ENCODE peak calls at places on chromosome 11, in seven cellular contexts. U is OCI-LY7, A is stomach, L is fibroblast of lung, S is heart right ventricle, Y is A549, T is Caco-2. O is an unnamed sample. For H3K4me1, the result is how much of the 10 kb centered on the place peaks cover.

GRCh38 chr11:130804306-130805077 is 111.8 kb downstream of the SNX19 start:
- DNase-seq in Y (no peak), T (no peak), L (no peak), U (no peak), S (no peak), A (no peak), O (no peak)

GRCh38 chr11:81237139-81237538 is 1496.5 kb downstream of the FAM181B start:
- DNase-seq in Y (peak), U (peak), L (peak), A (no peak), S (no peak), T (peak), O (no peak)

GRCh38 chr11:117071344-117071787 is 26.9 kb downstream of the SIK3 start:
- DNase-seq in L (peak), U (no peak), T (no peak), A (peak), S (no peak), Y (peak), O (no peak)

GRCh38 chr11:61495801-61496601 is 12.5 kb upstream of the LRRC10B start:
- DNase-seq in U (no peak), A (peak), L (no peak), Y (no peak), S (no peak), T (no peak), O (no peak)

GRCh38 chr11:32830413-32830738 is 649 bp downstream of the PRRG4 start:
- DNase-seq in A (peak), S (no peak), U (no peak), L (no peak), T (peak), Y (peak), O (no peak)

GRCh38 chr11:12126352-12127019 is 16.1 kb downstream of the MICAL2 start:
- DNase-seq in Y (no peak), T (no peak), S (no peak), A (no peak), U (no peak), L (peak), O (no peak)

GRCh38 chr11:72244317-72245231 is 598 bp upstream of the PHOX2A start:
- DNase-seq in S (no peak), A (no peak), T (peak), U (no peak), Y (no peak), L (no peak), O (no peak)

GRCh38 chr11:70124321-70125061 is 46.4 kb downstream of the ANO1 start:
- DNase-seq in L (no peak), Y (no peak), S (no peak), U (no peak), T (no peak), A (no peak), O (no peak)

GRCh38 chr11:29022676-29023075 is 914.5 kb downstream of the METTL15 start:
- DNase-seq in L (peak), S (no peak), U (no peak), T (no peak), A (no peak), Y (no peak), O (no peak)

GRCh38 chr11:97143463-97143862 is 753.6 kb downstream of the JRKL start:
- DNase-seq in L (no peak), Y (no peak), S (no peak), U (no peak), T (no peak), A (no peak), O (no peak)

GRCh38 chr11:46674463-46675287 is 25.7 kb downstream of the ARHGAP1 start:
- DNase-seq in L (no peak), Y (no peak), U (peak), A (no peak), S (peak), T (peak), O (no peak)

GRCh38 chr11:88552377-88553029 is 215.0 kb upstream of the CTSC start:
- DNase-seq in U (peak), A (peak), Y (peak), T (peak), S (peak), L (peak), O (no peak)

GRCh38 chr11:118168751-118169150 is 7.7 kb downstream of the SCN2B start:
- DNase-seq in S (no peak), U (no peak), T (no peak), L (no peak), Y (no peak), A (no peak), O (no peak)

GRCh38 chr11:20099527-20099926 is 60.7 kb downstream of the DBX1 start:
- DNase-seq in Y (no peak), S (no peak), A (no peak), L (peak), U (no peak), T (no peak), O (no peak)

GRCh38 chr11:134332189-134332631 is 422 bp downstream of the GLB1L2 start:
- DNase-seq in S (no peak), L (no peak), A (no peak), U (no peak), T (no peak), Y (no peak), O (no peak)

GRCh38 chr11:132395434-132395833 is 1025.0 kb downstream of the NTM start:
- DNase-seq in T (no peak), A (no peak), Y (no peak), U (no peak), S (no peak), L (no peak), O (no peak)

GRCh38 chr11:45262900-45263299 is 23.2 kb downstream of the SYT13 start:
- DNase-seq in U (no peak), T (no peak), Y (no peak), A (no peak), L (no peak), S (no peak), O (no peak)

GRCh38 chr11:47946682-47947575 is 33.4 kb upstream of the PTPRJ start:
- DNase-seq in L (peak), Y (peak), U (no peak), T (no peak), A (peak), S (peak), O (no peak)

GRCh38 chr11:43920598-43921419 is 21.6 kb upstream of the C11orf96 start:
- DNase-seq in S (no peak), A (peak), T (peak), U (no peak), Y (peak), L (peak), O (no peak)

GRCh38 chr11:5809905-5810792 is 1.4 kb downstream of the OR52N2 start:
- DNase-seq in L (no peak), Y (no peak), S (no peak), A (no peak), T (no peak), U (no peak), O (no peak)

GRCh38 chr11:131027501-131027900 is 111.2 kb upstream of the SNX19 start:
- DNase-seq in Y (no peak), U (no peak), L (peak), T (no peak), S (no peak), A (no peak), O (no peak)

GRCh38 chr11:68372114-68372513 is 59.7 kb downstream of the LRP5 start:
- DNase-seq in T (no peak), L (no peak), A (no peak), U (no peak), Y (no peak), S (no peak), O (no peak)

GRCh38 chr11:68372625-68373024 is 60.2 kb downstream of the LRP5 start:
- DNase-seq in T (no peak), S (no peak), U (no peak), Y (no peak), L (no peak), A (no peak), O (no peak)

GRCh38 chr11:68369756-68370155 is 57.4 kb downstream of the LRP5 start:
- DNase-seq in T (no peak), L (no peak), S (no peak), Y (no peak), A (no peak), U (no peak), O (no peak)

GRCh38 chr11:68370211-68371111 is 58.1 kb downstream of the LRP5 start:
- DNase-seq in S (peak), U (peak), T (no peak), A (no peak), L (peak), Y (no peak), O (no peak)

DNA sequence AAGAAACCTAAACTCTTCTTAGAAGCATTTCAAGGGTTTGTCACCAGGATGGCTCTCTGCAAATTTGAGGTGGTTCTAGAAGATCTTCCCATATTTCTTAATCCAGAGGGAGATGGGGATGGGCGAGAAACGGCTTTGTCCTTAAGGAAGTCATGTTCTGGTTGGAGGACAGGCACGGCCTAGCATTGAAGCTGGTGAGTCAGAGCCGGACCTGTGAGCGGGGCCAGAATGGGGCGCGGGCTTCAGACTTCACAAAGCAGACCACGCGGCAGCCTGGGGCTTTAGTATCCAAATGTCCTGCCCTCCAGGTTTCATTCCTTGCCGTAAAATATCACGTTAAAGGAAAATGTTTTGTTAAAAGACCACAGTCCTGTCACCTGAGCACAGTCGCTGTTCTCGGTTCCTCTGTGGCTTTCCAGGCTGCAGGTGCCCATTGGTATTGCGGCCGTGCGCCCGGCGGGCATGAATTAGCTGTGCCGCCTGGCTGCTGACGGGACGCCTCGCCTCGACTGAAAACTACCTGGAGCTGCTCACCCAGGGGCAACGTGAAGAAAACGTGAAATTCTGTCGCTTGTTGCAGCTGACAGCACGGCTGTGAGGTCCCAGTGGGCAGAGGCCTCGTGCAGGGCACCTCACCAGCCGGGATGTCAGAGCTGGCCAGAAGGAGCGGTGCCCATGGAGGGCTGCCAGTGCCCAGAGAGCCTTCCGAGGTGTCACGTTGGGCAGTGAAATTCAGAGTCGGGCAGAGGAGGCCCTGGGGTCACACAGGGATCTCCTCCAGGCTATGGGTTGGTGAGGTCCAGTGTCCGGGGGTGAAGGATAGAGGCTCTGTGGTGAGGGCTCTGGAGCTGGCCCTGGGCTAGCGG is 59.0 kb downstream of the LRP5 start:
- DNase-seq in U (peak), S (peak), A (no peak), L (peak), Y (no peak), T (no peak), O (no peak)
- H3K4me1 ChIP-seq in U (under half), S (half or more), A (half or more), L (under half), Y (under half), T (under half), O (half or more)

GRCh38 chr11:119357069-119357468 is 10.6 kb upstream of the MFRP start:
- DNase-seq in S (no peak), U (no peak), A (no peak), L (no peak), Y (no peak), T (no peak), O (no peak)
- H3K4me3 ChIP-seq in S (peak), U (no peak), A (peak), L (no peak), Y (peak), T (no peak), O (peak)

DNA sequence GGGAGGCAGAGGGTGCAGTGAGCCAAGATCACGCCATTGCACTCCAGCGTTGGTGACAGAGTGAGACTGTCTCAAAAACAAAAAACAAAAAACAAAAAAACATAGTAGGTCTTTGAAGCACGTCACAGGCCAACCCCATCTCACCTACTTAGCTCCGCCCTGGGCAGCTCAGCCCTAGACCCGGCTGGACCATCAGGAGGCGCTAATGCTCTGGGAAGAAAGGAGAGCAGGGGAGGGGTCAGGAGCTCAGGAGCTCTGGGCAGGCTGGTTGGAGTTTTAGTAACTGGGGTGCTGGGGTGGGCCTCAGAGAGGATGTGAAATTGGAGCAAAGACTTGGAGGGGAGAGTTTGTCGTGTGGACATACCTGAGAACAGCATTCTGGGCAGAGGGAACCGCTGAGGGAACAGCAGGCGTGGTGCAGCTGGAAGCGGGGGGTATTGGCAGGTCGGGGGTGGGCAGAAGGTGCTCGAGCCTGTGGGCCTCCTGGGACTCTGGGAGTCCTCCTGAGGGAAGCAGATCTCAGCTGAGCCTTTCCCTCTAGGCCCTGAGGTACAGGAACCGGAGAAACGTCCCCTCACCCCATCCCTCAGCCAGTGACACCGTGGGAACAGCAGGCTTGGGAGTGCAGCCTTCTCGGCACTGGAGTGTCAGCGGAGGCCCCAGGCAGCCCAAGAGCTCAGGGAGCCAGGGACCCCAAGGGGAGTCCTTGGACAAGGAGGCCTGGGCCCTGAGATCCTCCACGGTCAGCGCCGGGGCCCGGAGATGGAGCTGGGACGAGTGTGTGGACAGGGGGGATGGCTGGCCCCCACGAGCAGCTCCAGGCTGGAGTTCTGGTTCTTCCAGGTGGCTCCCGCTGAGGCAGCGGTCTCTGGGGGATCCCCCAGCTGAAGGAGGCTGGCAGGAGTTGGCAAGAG is 2.2 kb upstream of the RPS6KA4 start:
- DNase-seq in S (no peak), T (peak), Y (peak), A (peak), U (peak), L (peak), O (no peak)
- TF ChIP-seq CTCF in S (peak), T (peak), Y (peak), A (no peak), U (peak), L (peak), O (peak)

GRCh38 chr11:78080818-78081495 is 1.3 kb upstream of the NDUFC2 start:
- DNase-seq in A (no peak), S (no peak), Y (no peak), T (no peak), L (peak), U (no peak), O (no peak)
- H3K4me1 ChIP-seq in A (under half), S (under half), Y (under half), T (under half), L (under half), U (under half), O (under half)

DNA sequence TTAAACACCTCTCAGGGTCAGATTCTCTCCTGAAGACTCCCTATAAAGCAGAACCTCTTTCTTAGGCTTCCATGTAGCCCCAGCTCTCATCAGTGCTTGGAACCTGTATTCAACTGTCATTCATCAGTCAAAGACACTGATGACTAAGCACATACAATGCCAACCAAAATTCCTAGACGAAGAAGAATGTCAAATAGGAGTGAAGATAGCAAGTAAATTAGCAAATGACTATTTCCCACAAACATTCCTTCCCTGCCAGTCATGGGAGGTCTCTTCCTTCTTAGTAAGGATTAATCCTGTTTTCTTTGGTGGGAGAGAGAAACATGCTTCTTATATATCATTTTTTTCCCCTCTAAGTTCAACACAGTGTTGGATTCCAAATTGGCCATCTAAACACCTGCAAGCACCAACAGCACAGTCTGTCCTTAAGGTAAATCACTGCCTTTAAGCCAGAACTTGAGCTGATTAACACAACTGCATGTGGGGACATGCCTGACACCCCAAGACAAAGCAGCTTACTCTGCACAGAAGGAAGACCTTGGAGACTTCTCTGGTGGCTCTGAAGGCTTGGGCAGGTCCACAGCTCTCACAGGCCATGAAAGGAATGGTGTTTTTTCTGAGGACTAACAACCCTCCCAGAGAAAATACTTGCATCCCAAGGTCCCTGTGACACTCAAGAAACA is 47.5 kb upstream of the ME3 start:
- DNase-seq in Y (peak), A (no peak), S (no peak), L (peak), U (no peak), T (no peak), O (no peak)
- H3K4me3 ChIP-seq in Y (no peak), A (no peak), S (no peak), L (no peak), U (no peak), T (no peak), O (no peak)

GRCh38 chr11:77776455-77776854 is 44.1 kb downstream of the RSF1 start:
- DNase-seq in Y (peak), L (no peak), T (no peak), U (peak), S (no peak), A (no peak), O (no peak)
- TF ChIP-seq CTCF in Y (peak), L (no peak), T (peak), U (peak), S (peak), A (no peak), O (no peak)

GRCh38 chr11:27282141-27282590 is 80.8 kb downstream of the CCDC34 start:
- DNase-seq in S (peak), T (no peak), L (peak), U (no peak), A (no peak), Y (peak), O (no peak)
- H3K4me1 ChIP-seq in S (under half), T (under half), L (under half), U (under half), A (under half), Y (under half), O (under half)

GRCh38 chr11:111917788-111918187 is 925 bp upstream of the C11orf52 start:
- DNase-seq in S (no peak), U (no peak), T (no peak), L (no peak), A (no peak), Y (no peak), O (no peak)

GRCh38 chr11:111917312-111917711 is 1.4 kb upstream of the C11orf52 start:
- DNase-seq in U (no peak), L (no peak), S (no peak), Y (no peak), A (no peak), T (no peak), O (no peak)

GRCh38 chr11:111920908-111921307 is 2.2 kb downstream of the C11orf52 start:
- DNase-seq in T (no peak), L (no peak), U (no peak), Y (no peak), S (no peak), A (no peak), O (no peak)

GRCh38 chr11:111916768-111917167 is 1.9 kb upstream of the C11orf52 start:
- DNase-seq in Y (no peak), L (no peak), A (no peak), S (no peak), U (no peak), T (no peak), O (no peak)

DNA sequence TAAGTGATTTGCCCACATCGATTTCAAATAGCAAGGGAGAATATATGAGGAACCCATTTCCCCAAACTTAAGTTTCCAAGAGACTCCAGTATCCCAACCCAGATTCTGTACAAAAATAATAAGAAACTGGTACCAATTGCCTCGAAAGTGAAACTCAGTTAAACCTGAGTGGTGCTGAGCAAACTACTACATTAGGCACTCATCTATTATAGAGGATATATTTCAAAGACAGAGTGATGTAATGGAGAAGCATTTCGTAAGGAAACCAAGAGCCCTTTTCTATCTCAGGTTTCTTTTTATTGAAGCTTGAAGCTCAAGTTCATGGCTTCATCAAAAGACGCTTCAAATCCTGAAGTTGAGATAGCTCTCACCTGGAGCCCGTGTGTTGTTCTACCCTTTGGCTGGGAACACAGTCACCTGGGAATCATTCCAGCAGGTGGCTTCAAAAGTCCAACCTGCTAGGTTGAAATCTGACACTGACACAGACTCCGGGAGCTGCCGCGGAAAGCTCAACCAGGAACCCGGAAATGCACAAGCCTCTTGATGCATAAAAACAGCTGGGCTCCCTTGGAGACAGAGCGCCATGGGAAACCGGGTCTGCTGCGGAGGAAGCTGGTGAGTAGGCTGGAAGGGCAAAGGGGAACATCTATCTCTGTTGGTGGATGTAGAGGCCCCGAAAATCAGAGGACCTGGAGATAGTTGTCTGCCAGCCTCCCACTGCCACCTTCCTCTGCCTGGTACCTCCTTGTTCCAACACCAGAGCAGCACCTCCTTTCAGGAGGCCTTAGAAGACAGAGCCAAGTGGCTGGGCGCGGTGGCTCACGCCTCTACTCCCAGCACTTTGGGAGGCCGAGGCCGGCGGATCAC is at the start of gene C11orf52:
- DNase-seq in A (peak), Y (no peak), T (peak), L (peak), U (no peak), S (no peak), O (no peak)
- H3K4me3 ChIP-seq in A (peak), Y (no peak), T (peak), L (no peak), U (no peak), S (no peak), O (peak)

O was measured in esophagus squamous epithelium.